ENCODE peak calls at places on chromosomes 3 and 15, in ten cellular contexts. Q is left ventricle myocardium inferior; U is uterus; G is IMR-90; T is body of pancreas; W is GM23248; E is CD4-positive, CD25-positive, alpha-beta regulatory T cell; D is heart left ventricle; B is tibial artery; C is CD8-positive, alpha-beta T cell. Y is an unnamed sample. For H3K27me3 and H3K4me1, the result is how much of the 10 kb centered on the place peaks cover.

GRCh38 chr3:183895296-183895695 is 10.6 kb upstream of the PARL start:
- DNase-seq in C (peak), Q (no peak), D (no peak), B (no peak), U (no peak), T (peak), E (peak), W (peak), G (peak), Y (peak)

GRCh38 chr3:123508176-123508575 is 59.3 kb upstream of the ADCY5 start:
- DNase-seq in T (no peak), Q (no peak), U (no peak), C (no peak), E (no peak), G (no peak), B (no peak), W (no peak), D (no peak), Y (no peak)

GRCh38 chr3:126361211-126361610 is 4.0 kb upstream of the KLF15 start:
- DNase-seq in T (no peak), B (no peak), Q (no peak), G (no peak), C (no peak), E (no peak), U (no peak), D (no peak), W (no peak), Y (no peak)

GRCh38 chr3:127404614-127405598 is 117.1 kb upstream of the PRR20G start:
- DNase-seq in E (no peak), D (no peak), C (no peak), W (no peak), U (no peak), Q (no peak), G (no peak), B (no peak), T (no peak), Y (no peak)

GRCh38 chr3:172939651-172940293 is 189.2 kb downstream of the ECT2 start:
- DNase-seq in U (no peak), G (no peak), W (no peak), E (no peak), Q (no peak), D (no peak), T (no peak), C (no peak), B (no peak), Y (peak)

GRCh38 chr15:56919708-56920637 is 1.5 kb downstream of the TCF12 start:
- DNase-seq in C (peak), U (peak), E (peak), G (peak), W (peak), D (peak), Q (peak), B (peak), T (peak), Y (peak)

GRCh38 chr15:67433495-67434099 is 87.3 kb upstream of the C15orf61 start:
- DNase-seq in C (no peak), B (peak), G (peak), D (peak), W (peak), U (peak), Q (peak), T (peak), E (peak), Y (peak)

GRCh38 chr3:9302425-9303181 is 53.2 kb upstream of the SRGAP3 start:
- DNase-seq in T (peak), W (peak), G (peak), D (peak), E (peak), C (peak), B (peak), U (peak), Q (peak), Y (peak)

GRCh38 chr15:79339588-79340314 is 28.8 kb downstream of the TMED3 start:
- DNase-seq in C (no peak), G (peak), Q (no peak), W (peak), D (no peak), B (no peak), E (peak), T (no peak), U (no peak), Y (peak)

GRCh38 chr15:62124953-62125263 is 40.2 kb downstream of the C2CD4B start:
- DNase-seq in U (no peak), D (no peak), C (no peak), E (peak), T (peak), G (no peak), W (no peak), Q (no peak), B (no peak), Y (no peak)

GRCh38 chr3:5151586-5151985 is 29.5 kb downstream of the ARL8B start:
- DNase-seq in B (no peak), W (no peak), E (no peak), T (no peak), U (no peak), C (no peak), Q (no peak), G (no peak), D (no peak), Y (no peak)

GRCh38 chr3:42019144-42019952 is 57.4 kb upstream of the ULK4 start:
- DNase-seq in B (no peak), E (no peak), Q (no peak), T (peak), W (no peak), U (no peak), D (peak), G (no peak), C (no peak), Y (no peak)

GRCh38 chr3:108215876-108216275 is 6.3 kb downstream of the IFT57 start:
- DNase-seq in Q (no peak), D (no peak), U (no peak), B (no peak), C (no peak), T (no peak), E (no peak), W (no peak), G (no peak), Y (no peak)

GRCh38 chr15:82298032-82298431 is 35.4 kb downstream of the SAXO2 start:
- DNase-seq in D (no peak), U (no peak), B (no peak), C (no peak), E (no peak), G (no peak), W (no peak), Q (no peak), T (no peak), Y (no peak)

GRCh38 chr15:64251658-64252057 is 88.8 kb upstream of the PPIB start:
- DNase-seq in T (no peak), Q (no peak), W (no peak), E (no peak), D (no peak), B (no peak), G (no peak), C (no peak), U (no peak), Y (no peak)

GRCh38 chr15:65558336-65558735 is 28.1 kb downstream of the HACD3 start:
- DNase-seq in E (no peak), B (no peak), C (no peak), Q (no peak), W (peak), G (peak), T (no peak), D (no peak), U (no peak), Y (no peak)

GRCh38 chr3:186734095-186734494 is 16.9 kb downstream of the KNG1 start:
- DNase-seq in D (no peak), W (no peak), G (no peak), B (no peak), C (no peak), Q (no peak), U (no peak), T (no peak), E (no peak), Y (no peak)

GRCh38 chr3:142029052-142029642 is 120.2 kb downstream of the TFDP2 start:
- DNase-seq in U (no peak), Q (no peak), T (no peak), G (no peak), C (no peak), E (no peak), D (no peak), B (no peak), W (no peak), Y (no peak)

GRCh38 chr3:42216302-42216701 is 49.7 kb downstream of the CCK start:
- DNase-seq in B (no peak), T (no peak), U (no peak), C (no peak), G (no peak), W (no peak), E (peak), Q (no peak), D (no peak), Y (no peak)

GRCh38 chr15:93179704-93180103 is 90.7 kb upstream of the RGMA start:
- DNase-seq in G (no peak), C (no peak), U (no peak), E (no peak), T (no peak), W (no peak), Q (no peak), D (no peak), B (no peak), Y (no peak)

GRCh38 chr3:186193534-186194450 is 84.9 kb upstream of the ETV5 start:
- DNase-seq in D (peak), Q (no peak), G (no peak), C (no peak), U (no peak), T (peak), B (no peak), W (peak), E (no peak), Y (no peak)

GRCh38 chr3:142180761-142181362 is 31.5 kb upstream of the TFDP2 start:
- DNase-seq in G (peak), T (peak), C (peak), E (peak), D (no peak), Q (peak), B (peak), W (peak), U (peak), Y (peak)

GRCh38 chr3:75906555-75907112 is 121.3 kb upstream of the ZNF717 start:
- DNase-seq in Q (no peak), D (no peak), T (peak), W (peak), C (no peak), U (no peak), E (no peak), B (peak), G (peak), Y (no peak)

GRCh38 chr3:155079795-155080546 is at the start of gene MME:
- DNase-seq in E (no peak), G (peak), W (peak), B (no peak), Q (peak), C (no peak), T (peak), D (peak), U (no peak), Y (peak)

GRCh38 chr3:111636506-111636905 is 41.4 kb upstream of the ZBED2 start:
- DNase-seq in B (no peak), C (no peak), U (no peak), T (no peak), D (no peak), Q (no peak), E (no peak), W (peak), G (peak), Y (no peak)

GRCh38 chr3:144771401-144771870 is 799.8 kb downstream of the DIPK2A start:
- DNase-seq in U (no peak), T (no peak), B (no peak), D (no peak), Q (no peak), E (no peak), W (peak), C (no peak), G (no peak), Y (no peak)

GRCh38 chr3:20141306-20141705 is 44.7 kb downstream of the SGO1 start:
- DNase-seq in E (no peak), B (no peak), D (no peak), W (no peak), Q (no peak), U (no peak), G (no peak), C (no peak), T (no peak), Y (no peak)

GRCh38 chr15:44738340-44738984 is 2.1 kb downstream of the TRIM69 start:
- DNase-seq in U (no peak), D (no peak), E (peak), Q (no peak), T (no peak), C (no peak), G (peak), B (no peak), W (peak), Y (no peak)

GRCh38 chr3:182862159-182862860 is 69.0 kb downstream of the ATP11B start:
- DNase-seq in D (no peak), B (no peak), C (no peak), W (no peak), G (no peak), T (no peak), E (peak), Q (no peak), U (no peak), Y (no peak)

GRCh38 chr3:160857476-160857875 is 101.4 kb downstream of the PPM1L start:
- DNase-seq in U (no peak), G (no peak), T (no peak), C (no peak), D (no peak), B (no peak), E (no peak), Q (no peak), W (no peak), Y (no peak)

GRCh38 chr3:168847293-168847883 is 751.7 kb upstream of the GOLIM4 start:
- DNase-seq in T (peak), G (peak), Q (no peak), B (no peak), W (peak), D (no peak), U (no peak), C (no peak), E (peak), Y (peak)

GRCh38 chr15:74587924-74588323 is 27.7 kb upstream of the CLK3 start:
- DNase-seq in U (no peak), G (no peak), B (no peak), Q (no peak), D (no peak), W (peak), C (no peak), T (no peak), E (no peak), Y (no peak)

GRCh38 chr3:56839784-56840724 is 38.3 kb upstream of the ARHGEF3 start:
- DNase-seq in Q (no peak), G (peak), U (peak), B (no peak), C (no peak), T (no peak), W (peak), D (no peak), E (no peak), Y (no peak)

GRCh38 chr3:57128863-57129602 is 36.1 kb downstream of the IL17RD start:
- DNase-seq in E (no peak), U (no peak), G (no peak), Q (no peak), D (no peak), T (no peak), C (no peak), W (peak), B (no peak), Y (peak)

GRCh38 chr3:35737527-35737926 is 98.2 kb downstream of the ARPP21 start:
- DNase-seq in W (no peak), E (no peak), B (no peak), T (no peak), C (no peak), D (no peak), G (no peak), U (no peak), Q (no peak), Y (no peak)

DNA sequence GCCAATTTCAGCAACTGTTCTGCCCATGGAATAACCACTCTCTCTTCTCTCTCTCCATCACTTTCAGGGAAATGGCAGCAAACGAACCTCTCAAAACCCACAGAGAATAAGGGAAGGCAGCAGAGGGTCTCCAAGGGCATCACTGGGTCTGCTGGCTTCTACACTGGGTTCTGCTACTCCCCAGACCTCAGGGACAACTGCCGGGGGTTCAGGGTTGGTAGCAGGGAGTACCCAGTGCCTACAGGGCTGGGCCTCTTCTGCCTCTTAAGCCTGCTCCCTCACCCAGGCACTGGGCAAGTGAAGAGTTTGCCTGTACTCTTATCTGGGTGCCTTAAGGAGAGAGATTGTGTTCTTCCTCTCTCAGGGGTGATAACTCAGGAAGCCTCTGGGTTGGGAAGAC is 2.5 kb downstream of the TCTA start:
- DNase-seq in T (no peak), U (no peak), B (no peak), W (no peak), Q (no peak), D (no peak), G (no peak), C (no peak), E (no peak), Y (no peak)
- H3K27me3 ChIP-seq in T (under half), U (under half), B (under half), W (under half), Q (under half), D (under half), G (under half), C (under half), E (under half), Y (under half)

GRCh38 chr3:194276768-194277546 is 74.2 kb downstream of the CPN2 start:
- DNase-seq in W (peak), E (no peak), B (peak), D (peak), C (no peak), G (peak), Q (peak), U (peak), T (peak), Y (peak)
- H3K27ac ChIP-seq in W (peak), E (no peak), B (peak), D (peak), C (no peak), G (no peak), Q (peak), U (peak), T (peak), Y (peak)

GRCh38 chr3:134367412-134367811 is 6.8 kb downstream of the AMOTL2 start:
- DNase-seq in T (no peak), Q (no peak), E (no peak), D (no peak), C (no peak), U (no peak), B (no peak), W (peak), G (no peak), Y (no peak)
- H3K4me1 ChIP-seq in T (half or more), Q (half or more), E (under half), D (half or more), C (under half), U (under half), B (half or more), W (half or more), G (half or more), Y (under half)

GRCh38 chr3:18440053-18440768 is 15.1 kb upstream of the SATB1 start:
- DNase-seq in D (no peak), B (no peak), C (no peak), G (peak), T (no peak), Q (no peak), W (peak), E (no peak), U (no peak), Y (no peak)

GRCh38 chr3:18443670-18444596 is 18.8 kb upstream of the SATB1 start:
- DNase-seq in B (no peak), Q (peak), D (peak), T (peak), W (peak), G (no peak), C (peak), E (no peak), U (no peak), Y (peak)

GRCh38 chr3:18442743-18443669 is 17.9 kb upstream of the SATB1 start:
- DNase-seq in D (no peak), W (no peak), U (no peak), Q (no peak), T (no peak), C (no peak), E (peak), B (no peak), G (no peak), Y (no peak)

GRCh38 chr3:18439281-18439680 is 14.1 kb upstream of the SATB1 start:
- DNase-seq in E (no peak), C (no peak), G (no peak), U (no peak), Q (no peak), D (no peak), B (no peak), T (no peak), W (no peak), Y (no peak)

DNA sequence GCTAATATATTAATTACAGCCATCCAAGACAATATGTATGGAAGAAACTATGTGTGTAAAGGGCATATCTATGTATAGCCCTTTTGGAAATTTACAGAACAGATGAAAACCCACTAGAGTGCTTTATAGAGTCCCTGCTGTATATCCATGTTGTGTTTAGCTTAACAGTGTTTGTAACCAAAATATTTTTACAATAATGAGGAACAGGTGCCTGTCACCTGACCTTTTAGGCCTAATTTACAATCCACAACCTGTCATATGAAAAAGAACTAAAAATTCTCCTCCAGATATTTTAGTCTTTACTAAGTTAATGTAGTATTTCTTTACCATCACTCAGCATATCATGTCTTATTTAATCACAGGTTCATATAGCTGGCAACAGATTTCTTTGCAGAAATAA is 16.4 kb upstream of the SATB1 start:
- DNase-seq in Q (no peak), D (no peak), C (no peak), G (no peak), T (no peak), B (no peak), U (no peak), W (no peak), E (no peak), Y (no peak)
- H3K27me3 ChIP-seq in Q (half or more), D (under half), C (under half), G (under half), T (under half), B (under half), U (under half), W (under half), E (under half), Y (under half)